ENCODE peak calls at places on chromosome 2, in seven cellular contexts. O is Peyer's patch, G is vagina, Z is IMR-90, F is gastrocnemius medialis, S is upper lobe of left lung, R is prostate gland. H is an unnamed sample.

GRCh38 chr2:73177645-73178255 is 24.6 kb upstream of the NOTO start:
- DNase-seq in F (no peak), R (no peak), S (no peak), O (no peak), Z (no peak), G (no peak), H (no peak)

GRCh38 chr2:11746807-11747459 is 501 bp downstream of the LPIN1 start:
- DNase-seq in S (peak; percentile 63), F (peak; percentile 58), Z (peak; percentile 16), G (no peak), O (peak; percentile 61), R (peak; percentile 31), H (peak; percentile 37)

GRCh38 chr2:60366178-60366577 is 187.3 kb downstream of the BCL11A start:
- DNase-seq in O (no peak), Z (no peak), G (peak; percentile 61), R (no peak), S (peak; percentile 49), F (no peak), H (no peak)

GRCh38 chr2:170823800-170824153 is 7.1 kb downstream of the GAD1 start:
- DNase-seq in R (no peak), G (no peak), O (no peak), F (no peak), S (no peak), Z (no peak), H (no peak)

GRCh38 chr2:99936065-99936464 is 206.3 kb downstream of the AFF3 start:
- DNase-seq in R (no peak), S (no peak), O (no peak), G (no peak), Z (no peak), F (no peak), H (no peak)

GRCh38 chr2:73850009-73850408 is 21.2 kb downstream of the STAMBP start:
- DNase-seq in Z (no peak), S (no peak), R (no peak), F (no peak), O (no peak), G (no peak), H (no peak)

GRCh38 chr2:129201636-129202035 is 777.8 kb upstream of the RAB6C start:
- DNase-seq in Z (no peak), R (no peak), G (no peak), S (no peak), F (no peak), O (no peak), H (no peak)

GRCh38 chr2:167212054-167212648 is 323.9 kb downstream of the XIRP2 start:
- DNase-seq in Z (peak; percentile 66), O (no peak), F (no peak), S (no peak), G (no peak), R (no peak), H (peak; percentile 56)

GRCh38 chr2:159109552-159109951 is 141.1 kb downstream of the TANC1 start:
- DNase-seq in S (no peak), G (no peak), Z (no peak), O (no peak), R (no peak), F (no peak), H (no peak)

DNA sequence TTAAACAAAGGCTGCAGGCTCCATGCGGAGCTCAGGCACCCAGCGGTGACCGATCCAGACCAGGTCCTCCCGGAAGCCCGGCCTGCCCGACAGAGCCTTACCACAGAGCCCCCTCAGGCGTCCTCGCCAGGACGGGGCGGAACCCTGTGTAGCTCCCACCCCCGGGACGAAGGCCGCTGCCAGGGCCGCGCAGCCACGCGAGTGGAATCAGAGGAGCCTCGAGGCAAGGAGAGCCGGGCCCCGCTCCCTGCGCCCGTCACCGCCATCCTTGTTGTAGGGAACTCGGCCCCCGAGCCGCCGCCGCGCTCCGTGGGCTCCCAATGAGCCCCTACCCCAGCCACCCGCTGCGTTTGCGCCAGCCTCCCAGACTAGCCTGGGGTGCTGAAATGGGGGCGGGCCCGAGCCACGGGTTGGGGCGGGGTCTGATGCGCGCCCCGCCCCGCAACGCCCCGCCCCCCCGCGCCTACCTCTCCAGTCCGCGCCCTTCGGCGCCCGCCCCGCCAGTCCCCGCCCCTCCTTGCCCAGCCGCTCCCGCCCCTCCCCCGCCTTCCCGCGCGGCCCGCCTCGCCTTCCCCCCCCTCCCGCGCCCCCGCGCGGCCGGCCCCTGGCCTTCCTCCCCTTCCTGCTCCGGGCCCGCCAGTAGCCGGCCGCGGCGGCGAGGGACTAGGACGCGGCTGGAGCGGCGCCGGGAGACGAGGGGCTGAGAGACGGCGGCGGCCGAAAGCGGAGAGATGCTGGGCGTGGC is at the start of gene LIMS1:
- DNase-seq in O (peak; percentile 95), F (peak; percentile 87), Z (peak; percentile 82), G (no peak), S (peak; percentile 94), R (peak; percentile 92), H (peak; percentile 95)
- TF ChIP-seq POLR2A in O (peak; percentile 7), F (peak; percentile 90), Z (peak; percentile 97), G (peak; percentile 94), S (peak; percentile 68), R (peak; percentile 88), H (peak; percentile 70)

DNA sequence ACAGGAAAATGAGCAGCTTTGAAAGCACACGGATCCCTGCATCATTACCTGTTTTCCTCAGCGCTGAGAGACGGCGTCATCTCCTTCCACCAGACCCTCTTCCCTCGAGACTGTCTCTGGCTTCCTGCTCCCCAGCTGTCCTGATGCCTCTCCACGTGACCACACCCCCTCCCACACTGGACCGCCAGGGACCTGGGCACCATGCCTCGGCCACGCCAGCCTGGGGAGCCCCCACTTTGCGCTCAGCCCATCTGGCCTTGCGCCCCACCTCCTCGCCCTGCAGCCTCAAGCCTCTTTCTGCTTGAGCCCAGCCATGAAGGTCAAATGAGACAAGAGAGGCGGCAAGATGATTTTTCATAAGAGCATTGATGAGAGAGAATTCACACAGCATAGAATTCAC is 66.0 kb upstream of the ACKR3 start:
- DNase-seq in R (no peak), Z (no peak), G (no peak), S (no peak), F (no peak), O (no peak), H (no peak)
- H3K4me1 ChIP-seq in R (no peaks in the 10 kb centered on the region), Z (no peaks in the 10 kb centered on the region), G (peaks cover 9% of the 10 kb centered on the region), S (no peaks in the 10 kb centered on the region), F (no peaks in the 10 kb centered on the region), O (no peaks in the 10 kb centered on the region), H (no peaks in the 10 kb centered on the region)

GRCh38 chr2:27715318-27716165 is 51.9 kb downstream of the SLC4A1AP start:
- DNase-seq in O (no peak), Z (peak; percentile 69), G (no peak), F (peak; percentile 62), R (peak; percentile 26), S (no peak), H (peak; percentile 64)
- TF ChIP-seq POLR2A in O (no peak), Z (peak; percentile 28), G (no peak), F (peak; percentile 91), R (peak; percentile 27), S (no peak), H (no peak)

GRCh38 chr2:28662044-28662443 is 89.6 kb upstream of the PPP1CB start:
- DNase-seq in R (no peak), O (peak; percentile 79), F (no peak), G (no peak), S (no peak), Z (no peak), H (peak; percentile 82)
- H3K4me1 ChIP-seq in R (peaks cover 2% of the 10 kb centered on the region), O (peaks cover 56% of the 10 kb centered on the region), F (peaks cover 51% of the 10 kb centered on the region), G (peaks cover 71% of the 10 kb centered on the region), S (peaks cover 40% of the 10 kb centered on the region), Z (peaks cover 37% of the 10 kb centered on the region), H (peaks cover 44% of the 10 kb centered on the region)

GRCh38 chr2:224580248-224580647 is 4.9 kb downstream of the CUL3 start:
- DNase-seq in F (no peak), G (no peak), Z (no peak), S (no peak), R (no peak), O (no peak), H (no peak)

GRCh38 chr2:224584768-224585204 is 377 bp downstream of the CUL3 start:
- DNase-seq in G (no peak), F (peak; percentile 14), Z (no peak), S (peak; percentile 57), R (peak; percentile 39), O (peak; percentile 75), H (peak; percentile 53)

GRCh38 chr2:224585205-224586088 is at the start of gene CUL3:
- DNase-seq in O (peak; percentile 100), S (peak; percentile 98), Z (peak; percentile 96), F (peak; percentile 98), R (peak; percentile 99), G (peak; percentile 100), H (peak; percentile 100)

GRCh38 chr2:224586127-224586702 is 1.1 kb upstream of the CUL3 start:
- DNase-seq in G (no peak), Z (no peak), O (no peak), F (no peak), R (no peak), S (no peak), H (no peak)

DNA sequence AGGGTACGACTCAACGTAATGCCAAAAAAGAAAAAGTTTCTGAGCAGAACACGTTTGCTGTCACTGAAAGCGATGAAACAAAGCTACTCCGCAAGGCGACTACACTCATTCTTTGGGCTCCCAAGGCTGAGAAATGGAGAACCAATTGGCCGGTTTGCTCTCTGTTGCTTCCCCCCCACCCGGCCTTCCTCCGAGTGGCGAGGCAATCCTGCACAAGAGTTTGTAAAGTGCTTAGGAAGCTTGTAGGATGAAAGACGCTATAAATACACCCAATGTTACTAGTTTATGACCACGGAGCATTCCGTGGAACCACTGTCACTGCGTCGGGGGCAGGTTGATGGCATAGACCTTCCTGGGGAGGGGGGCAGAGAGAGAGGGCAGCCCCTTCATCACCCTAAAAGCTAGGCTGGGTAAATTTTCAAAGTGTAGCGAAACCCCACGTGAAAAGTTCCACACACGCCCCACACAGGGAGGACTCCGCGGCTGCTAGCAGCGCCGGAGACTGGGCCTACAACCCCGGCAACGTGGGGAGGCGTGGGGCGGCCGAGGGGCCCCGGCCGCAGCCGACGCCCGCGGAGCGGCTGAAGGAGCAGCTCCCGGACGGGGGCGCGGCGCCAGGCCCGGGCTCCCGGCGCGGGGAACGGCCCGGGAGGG is 925 bp downstream of the CUL3 start:
- DNase-seq in G (no peak), S (peak; percentile 72), F (peak; percentile 12), R (peak; percentile 6), Z (peak; percentile 38), O (peak; percentile 56), H (peak; percentile 49)
- TF ChIP-seq POLR2A in G (no peak), S (no peak), F (peak; percentile 33), R (no peak), Z (no peak), O (peak; percentile 13), H (no peak)